ENCODE peak calls at places on chromosomes 12 and 14, in seven cellular contexts. One of them, this sample, is unnamed.

GRCh38 chr14:51581017-51581881 is 70.5 kb upstream of the FRMD6 start:
- DNase-seq in neural crest cell: no peak
- DNase-seq in endothelial cell: no peak
- DNase-seq in heart right ventricle: no peak
- DNase-seq in astrocyte of the spinal cord: peak; percentile 84
- DNase-seq in lung: no peak
- DNase-seq in B cell: no peak
- DNase-seq in this sample: no peak

GRCh38 chr12:89075890-89076591 is 276.3 kb downstream of the DUSP6 start:
- DNase-seq in lung: no peak
- DNase-seq in B cell: no peak
- DNase-seq in endothelial cell: no peak
- DNase-seq in astrocyte of the spinal cord: no peak
- DNase-seq in neural crest cell: no peak
- DNase-seq in heart right ventricle: no peak
- DNase-seq in this sample: no peak

GRCh38 chr12:120720234-120720968 is 5.2 kb upstream of the ACADS start:
- DNase-seq in astrocyte of the spinal cord: peak; percentile 58
- DNase-seq in neural crest cell: no peak
- DNase-seq in lung: no peak
- DNase-seq in heart right ventricle: no peak
- DNase-seq in endothelial cell: no peak
- DNase-seq in B cell: no peak
- DNase-seq in this sample: no peak

GRCh38 chr14:99624024-99624423 is 20.0 kb upstream of the CCDC85C start:
- DNase-seq in astrocyte of the spinal cord: no peak
- DNase-seq in endothelial cell: no peak
- DNase-seq in lung: no peak
- DNase-seq in B cell: no peak
- DNase-seq in heart right ventricle: no peak
- DNase-seq in neural crest cell: no peak
- DNase-seq in this sample: no peak

GRCh38 chr14:34398024-34398423 is 64.0 kb downstream of the SPTSSA start:
- DNase-seq in B cell: no peak
- DNase-seq in astrocyte of the spinal cord: no peak
- DNase-seq in endothelial cell: no peak
- DNase-seq in neural crest cell: no peak
- DNase-seq in lung: no peak
- DNase-seq in heart right ventricle: no peak
- DNase-seq in this sample: no peak

GRCh38 chr14:93832665-93833064 is 44.4 kb upstream of the PRIMA1 start:
- DNase-seq in neural crest cell: no peak
- DNase-seq in lung: no peak
- DNase-seq in astrocyte of the spinal cord: no peak
- DNase-seq in B cell: no peak
- DNase-seq in heart right ventricle: peak; percentile 51
- DNase-seq in endothelial cell: no peak
- DNase-seq in this sample: no peak

GRCh38 chr12:131985145-131985875 is 35.6 kb downstream of the EP400 start:
- DNase-seq in neural crest cell: no peak
- DNase-seq in B cell: no peak
- DNase-seq in endothelial cell: no peak
- DNase-seq in astrocyte of the spinal cord: no peak
- DNase-seq in heart right ventricle: no peak
- DNase-seq in lung: peak; percentile 41
- DNase-seq in this sample: no peak

GRCh38 chr14:42149609-42150261 is 543.1 kb downstream of the LRFN5 start:
- DNase-seq in B cell: no peak
- DNase-seq in heart right ventricle: no peak
- DNase-seq in endothelial cell: no peak
- DNase-seq in neural crest cell: no peak
- DNase-seq in lung: no peak
- DNase-seq in astrocyte of the spinal cord: no peak
- DNase-seq in this sample: no peak

GRCh38 chr12:111178194-111179081 is 190.5 kb downstream of the PHETA1 start:
- DNase-seq in lung: no peak
- DNase-seq in B cell: no peak
- DNase-seq in astrocyte of the spinal cord: no peak
- DNase-seq in heart right ventricle: no peak
- DNase-seq in endothelial cell: no peak
- DNase-seq in neural crest cell: no peak
- DNase-seq in this sample: no peak

GRCh38 chr14:71625175-71625574 is 307.1 kb upstream of the RGS6 start:
- DNase-seq in endothelial cell: no peak
- DNase-seq in lung: no peak
- DNase-seq in B cell: no peak
- DNase-seq in neural crest cell: no peak
- DNase-seq in heart right ventricle: no peak
- DNase-seq in astrocyte of the spinal cord: no peak
- DNase-seq in this sample: no peak

GRCh38 chr12:51521554-51522276 is 69.3 kb upstream of the SCN8A start:
- DNase-seq in heart right ventricle: no peak
- DNase-seq in B cell: no peak
- DNase-seq in neural crest cell: no peak
- DNase-seq in lung: no peak
- DNase-seq in astrocyte of the spinal cord: peak; percentile 2
- DNase-seq in endothelial cell: no peak
- DNase-seq in this sample: no peak

GRCh38 chr14:61695695-61696527 is 598 bp downstream of the HIF1A start:
- DNase-seq in endothelial cell: peak; percentile 69
- DNase-seq in lung: peak; percentile 61
- DNase-seq in astrocyte of the spinal cord: peak; percentile 65
- DNase-seq in neural crest cell: peak; percentile 65
- DNase-seq in B cell: peak; percentile 57
- DNase-seq in heart right ventricle: peak; percentile 61
- DNase-seq in this sample: peak; percentile 75

GRCh38 chr14:76950043-76951020 is 78.2 kb downstream of the IRF2BPL start:
- DNase-seq in heart right ventricle: no peak
- DNase-seq in endothelial cell: no peak
- DNase-seq in astrocyte of the spinal cord: peak; percentile 63
- DNase-seq in lung: no peak
- DNase-seq in B cell: no peak
- DNase-seq in neural crest cell: no peak
- DNase-seq in this sample: no peak

GRCh38 chr12:47730341-47730744 is 5.1 kb upstream of the ENDOU start:
- DNase-seq in B cell: no peak
- DNase-seq in lung: no peak
- DNase-seq in neural crest cell: no peak
- DNase-seq in heart right ventricle: no peak
- DNase-seq in endothelial cell: no peak
- DNase-seq in astrocyte of the spinal cord: no peak
- DNase-seq in this sample: no peak

GRCh38 chr12:118206107-118206412 is 70.1 kb downstream of the PEBP1 start:
- DNase-seq in B cell: no peak
- DNase-seq in lung: no peak
- DNase-seq in neural crest cell: no peak
- DNase-seq in heart right ventricle: no peak
- DNase-seq in astrocyte of the spinal cord: no peak
- DNase-seq in endothelial cell: no peak
- DNase-seq in this sample: no peak

GRCh38 chr12:118608770-118609344 is 232.5 kb downstream of the SUDS3 start:
- DNase-seq in endothelial cell: no peak
- DNase-seq in lung: no peak
- DNase-seq in heart right ventricle: no peak
- DNase-seq in astrocyte of the spinal cord: no peak
- DNase-seq in B cell: no peak
- DNase-seq in neural crest cell: no peak
- DNase-seq in this sample: no peak

GRCh38 chr12:79344855-79345840 is 345.6 kb downstream of the PAWR start:
- DNase-seq in endothelial cell: peak; percentile 33
- DNase-seq in astrocyte of the spinal cord: peak; percentile 28
- DNase-seq in heart right ventricle: no peak
- DNase-seq in neural crest cell: peak; percentile 18
- DNase-seq in lung: no peak
- DNase-seq in B cell: peak; percentile 21
- DNase-seq in this sample: no peak

GRCh38 chr12:49706351-49707126 is 666 bp downstream of the FMNL3 start:
- DNase-seq in neural crest cell: peak; percentile 41
- DNase-seq in endothelial cell: peak; percentile 57
- DNase-seq in lung: peak; percentile 31
- DNase-seq in B cell: peak; percentile 47
- DNase-seq in heart right ventricle: peak; percentile 47
- DNase-seq in astrocyte of the spinal cord: peak; percentile 50
- DNase-seq in this sample: peak; percentile 40

GRCh38 chr14:97021571-97022171 is 224.5 kb downstream of the VRK1 start:
- DNase-seq in B cell: no peak
- DNase-seq in lung: no peak
- DNase-seq in neural crest cell: no peak
- DNase-seq in astrocyte of the spinal cord: no peak
- DNase-seq in heart right ventricle: no peak
- DNase-seq in endothelial cell: no peak
- DNase-seq in this sample: no peak

GRCh38 chr12:20624718-20625117 is 70.4 kb upstream of the SLCO1C1 start:
- DNase-seq in endothelial cell: peak; percentile 38
- DNase-seq in astrocyte of the spinal cord: peak; percentile 30
- DNase-seq in lung: no peak
- DNase-seq in B cell: no peak
- DNase-seq in neural crest cell: peak; percentile 16
- DNase-seq in heart right ventricle: no peak
- DNase-seq in this sample: no peak

GRCh38 chr14:77681196-77682157 is 26.3 kb downstream of the ALKBH1 start:
- DNase-seq in astrocyte of the spinal cord: peak; percentile 54
- DNase-seq in endothelial cell: no peak
- DNase-seq in lung: no peak
- DNase-seq in neural crest cell: no peak
- DNase-seq in heart right ventricle: no peak
- DNase-seq in B cell: no peak
- DNase-seq in this sample: no peak

GRCh38 chr12:29415111-29415510 is 34.1 kb upstream of the ERGIC2 start:
- DNase-seq in heart right ventricle: no peak
- DNase-seq in neural crest cell: no peak
- DNase-seq in endothelial cell: no peak
- DNase-seq in astrocyte of the spinal cord: no peak
- DNase-seq in B cell: no peak
- DNase-seq in lung: no peak
- DNase-seq in this sample: no peak

DNA sequence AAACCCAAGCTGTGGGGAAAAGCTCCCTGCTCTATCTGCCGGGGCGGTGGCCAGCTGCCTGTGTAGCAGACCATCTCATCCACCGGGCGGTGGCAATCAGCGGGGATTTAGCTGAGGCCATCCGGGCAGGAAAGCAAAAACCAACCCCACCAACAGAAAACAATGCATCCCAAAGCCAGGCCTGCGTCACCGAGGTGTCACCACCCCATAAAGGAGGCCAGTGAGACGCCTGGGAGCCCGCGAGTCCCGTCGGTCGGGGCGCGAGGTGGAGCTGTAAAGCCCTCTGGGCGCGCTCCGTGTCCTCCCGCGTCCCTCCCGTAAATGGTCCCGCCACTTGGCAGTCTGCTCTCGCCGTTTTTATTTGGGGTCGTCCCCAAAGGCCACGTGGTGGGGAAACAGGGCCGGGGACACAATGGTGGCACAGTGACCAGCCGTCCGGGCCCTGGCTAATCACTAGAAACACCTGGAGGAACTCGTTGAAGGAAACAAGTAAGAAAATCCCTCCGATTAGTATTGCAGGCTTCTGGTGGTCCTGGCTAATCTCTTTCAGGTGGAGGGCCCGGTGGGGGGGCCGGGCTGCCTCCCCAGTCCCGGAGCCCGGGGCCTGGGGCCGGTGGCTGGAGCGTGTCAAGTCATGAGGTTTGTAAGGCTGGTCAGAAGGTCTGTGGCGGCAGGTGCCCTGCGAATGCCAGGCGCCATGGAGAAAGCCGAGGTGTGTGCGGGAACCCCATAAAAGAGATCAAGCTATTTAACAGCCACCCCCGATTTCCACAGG is 94.7 kb upstream of the GSC start:
- DNase-seq in astrocyte of the spinal cord: no peak
- DNase-seq in neural crest cell: no peak
- DNase-seq in endothelial cell: peak; percentile 10
- DNase-seq in B cell: no peak
- DNase-seq in lung: no peak
- DNase-seq in heart right ventricle: no peak
- DNase-seq in this sample: peak; percentile 44
- TF ChIP-seq CTCF in astrocyte of the spinal cord: no peak
- TF ChIP-seq CTCF in neural crest cell: no peak
- TF ChIP-seq CTCF in endothelial cell: no peak
- TF ChIP-seq CTCF in B cell: no peak
- TF ChIP-seq CTCF in lung: no peak
- TF ChIP-seq CTCF in heart right ventricle: no peak
- TF ChIP-seq CTCF in this sample: no peak

GRCh38 chr14:23351681-23352505 is 794 bp downstream of the SLC22A17 start:
- DNase-seq in B cell: no peak
- DNase-seq in endothelial cell: peak; percentile 25
- DNase-seq in lung: no peak
- DNase-seq in heart right ventricle: peak; percentile 17
- DNase-seq in astrocyte of the spinal cord: no peak
- DNase-seq in neural crest cell: peak; percentile 36
- DNase-seq in this sample: peak; percentile 64
- TF ChIP-seq CTCF in B cell: no peak
- TF ChIP-seq CTCF in endothelial cell: peak; percentile 19
- TF ChIP-seq CTCF in lung: no peak
- TF ChIP-seq CTCF in heart right ventricle: no peak
- TF ChIP-seq CTCF in astrocyte of the spinal cord: peak; percentile 26
- TF ChIP-seq CTCF in neural crest cell: peak; percentile 28
- TF ChIP-seq CTCF in this sample: peak; percentile 42

DNA sequence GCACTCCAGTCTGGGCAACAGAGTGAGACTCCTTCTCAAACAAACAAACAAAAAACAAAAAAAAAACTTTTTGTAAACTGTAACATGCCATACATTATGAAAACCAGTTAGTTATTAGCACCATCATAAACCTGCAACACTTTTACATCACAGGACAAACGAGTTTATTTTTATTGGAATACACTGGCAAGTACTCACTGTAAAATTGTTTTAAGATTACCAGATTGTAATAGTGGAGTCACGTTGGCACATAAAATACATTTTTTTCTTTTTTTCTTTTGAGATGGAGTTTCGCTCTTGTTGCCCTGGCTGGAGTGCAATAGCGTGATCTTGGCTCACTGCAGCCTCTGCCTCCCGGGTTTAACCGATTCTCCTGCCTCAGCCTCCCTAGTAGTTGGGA is 15.7 kb downstream of the FKBP3 start:
- DNase-seq in heart right ventricle: no peak
- DNase-seq in B cell: no peak
- DNase-seq in astrocyte of the spinal cord: no peak
- DNase-seq in lung: no peak
- DNase-seq in endothelial cell: no peak
- DNase-seq in neural crest cell: no peak
- DNase-seq in this sample: no peak
- TF ChIP-seq CTCF in heart right ventricle: no peak
- TF ChIP-seq CTCF in B cell: no peak
- TF ChIP-seq CTCF in astrocyte of the spinal cord: no peak
- TF ChIP-seq CTCF in lung: no peak
- TF ChIP-seq CTCF in endothelial cell: no peak
- TF ChIP-seq CTCF in neural crest cell: no peak
- TF ChIP-seq CTCF in this sample: no peak

DNA sequence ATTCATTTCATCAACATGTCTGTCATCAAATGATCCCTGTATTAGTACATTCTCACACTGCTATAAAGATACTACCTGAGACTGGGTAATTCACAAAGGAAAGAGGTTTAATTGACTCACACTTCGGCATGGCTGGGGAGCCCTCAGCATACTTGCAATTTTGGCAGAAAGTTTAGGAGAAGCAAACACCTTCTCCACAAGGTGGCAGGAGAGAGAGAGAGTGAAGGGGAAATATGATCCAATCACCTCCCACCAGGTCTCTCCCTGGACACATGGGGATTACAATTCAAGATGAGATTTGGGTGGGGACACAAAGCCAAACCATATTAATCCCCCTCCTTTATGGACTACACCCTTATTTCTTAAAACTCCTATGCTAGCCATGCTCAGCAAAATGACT is 932.2 kb downstream of the FLRT2 start:
- DNase-seq in lung: no peak
- DNase-seq in astrocyte of the spinal cord: peak; percentile 8
- DNase-seq in B cell: no peak
- DNase-seq in neural crest cell: no peak
- DNase-seq in endothelial cell: peak; percentile 18
- DNase-seq in heart right ventricle: no peak
- DNase-seq in this sample: no peak
- TF ChIP-seq CTCF in lung: no peak
- TF ChIP-seq CTCF in astrocyte of the spinal cord: peak; percentile 47
- TF ChIP-seq CTCF in B cell: no peak
- TF ChIP-seq CTCF in neural crest cell: peak; percentile 52
- TF ChIP-seq CTCF in endothelial cell: peak; percentile 45
- TF ChIP-seq CTCF in heart right ventricle: peak; percentile 23
- TF ChIP-seq CTCF in this sample: peak; percentile 29

This sample was measured in glutamatergic neuron.